ENCODE peak calls at places on chromosomes 4 and X, in six cellular contexts. One of them, this sample, is unnamed.

GRCh38 chrX:68757331-68757730 is 71.5 kb upstream of the EFNB1 start:
- DNase-seq in IMR-90: no peak
- DNase-seq in H9: no peak
- DNase-seq in mesendoderm: no peak
- DNase-seq in H1: no peak
- DNase-seq in mesenchymal stem cell: no peak
- DNase-seq in this sample: no peak

GRCh38 chr4:22237155-22237751 is 278.6 kb downstream of the ADGRA3 start:
- DNase-seq in IMR-90: peak; percentile 13
- DNase-seq in H9: peak; percentile 86
- DNase-seq in mesendoderm: peak; percentile 78
- DNase-seq in H1: peak; percentile 94
- DNase-seq in mesenchymal stem cell: no peak
- DNase-seq in this sample: no peak

GRCh38 chr4:133600008-133600407 is 450.9 kb downstream of the PCDH10 start:
- DNase-seq in IMR-90: no peak
- DNase-seq in H9: no peak
- DNase-seq in mesendoderm: no peak
- DNase-seq in H1: no peak
- DNase-seq in mesenchymal stem cell: no peak
- DNase-seq in this sample: no peak

GRCh38 chr4:61397174-61397573 is 197.0 kb downstream of the ADGRL3 start:
- DNase-seq in IMR-90: peak; percentile 1
- DNase-seq in H9: no peak
- DNase-seq in mesendoderm: no peak
- DNase-seq in H1: no peak
- DNase-seq in mesenchymal stem cell: peak; percentile 56
- DNase-seq in this sample: no peak

GRCh38 chrX:19183777-19184485 is 61.7 kb upstream of the ADGRG2 start:
- DNase-seq in IMR-90: no peak
- DNase-seq in H9: no peak
- DNase-seq in mesendoderm: no peak
- DNase-seq in H1: no peak
- DNase-seq in mesenchymal stem cell: no peak
- DNase-seq in this sample: no peak

GRCh38 chr4:105909699-105910340 is 14.5 kb downstream of the NPNT start:
- DNase-seq in IMR-90: peak; percentile 5
- DNase-seq in H9: no peak
- DNase-seq in mesendoderm: peak; percentile 79
- DNase-seq in H1: no peak
- DNase-seq in mesenchymal stem cell: no peak
- DNase-seq in this sample: no peak

GRCh38 chrX:100804780-100805179 is 15.4 kb upstream of the CSTF2 start:
- DNase-seq in IMR-90: no peak
- DNase-seq in H9: no peak
- DNase-seq in mesendoderm: peak; percentile 63
- DNase-seq in H1: no peak
- DNase-seq in mesenchymal stem cell: no peak
- DNase-seq in this sample: no peak

GRCh38 chr4:13921805-13922204 is 294.3 kb upstream of the BOD1L1 start:
- DNase-seq in IMR-90: peak; percentile 69
- DNase-seq in H9: no peak
- DNase-seq in mesendoderm: no peak
- DNase-seq in H1: no peak
- DNase-seq in mesenchymal stem cell: peak; percentile 62
- DNase-seq in this sample: no peak

GRCh38 chrX:97021680-97022079 is 138.0 kb downstream of the RPA4 start:
- DNase-seq in IMR-90: peak; percentile 49
- DNase-seq in H9: no peak
- DNase-seq in mesendoderm: no peak
- DNase-seq in H1: no peak
- DNase-seq in mesenchymal stem cell: peak; percentile 34
- DNase-seq in this sample: no peak

GRCh38 chrX:13215729-13216128 is 104.1 kb downstream of the ATXN3L start:
- DNase-seq in IMR-90: peak; percentile 70
- DNase-seq in H9: no peak
- DNase-seq in mesendoderm: no peak
- DNase-seq in H1: no peak
- DNase-seq in mesenchymal stem cell: no peak
- DNase-seq in this sample: no peak

GRCh38 chr4:146648384-146648783 is 9.7 kb downstream of the POU4F2 start:
- DNase-seq in IMR-90: no peak
- DNase-seq in H9: peak; percentile 55
- DNase-seq in mesendoderm: peak; percentile 51
- DNase-seq in H1: peak; percentile 62
- DNase-seq in mesenchymal stem cell: no peak
- DNase-seq in this sample: no peak

GRCh38 chrX:55057691-55058249 is 17.1 kb upstream of the PAGE2B start:
- DNase-seq in IMR-90: peak; percentile 28
- DNase-seq in H9: no peak
- DNase-seq in mesendoderm: peak; percentile 14
- DNase-seq in H1: peak; percentile 32
- DNase-seq in mesenchymal stem cell: peak; percentile 35
- DNase-seq in this sample: peak; percentile 1

DNA sequence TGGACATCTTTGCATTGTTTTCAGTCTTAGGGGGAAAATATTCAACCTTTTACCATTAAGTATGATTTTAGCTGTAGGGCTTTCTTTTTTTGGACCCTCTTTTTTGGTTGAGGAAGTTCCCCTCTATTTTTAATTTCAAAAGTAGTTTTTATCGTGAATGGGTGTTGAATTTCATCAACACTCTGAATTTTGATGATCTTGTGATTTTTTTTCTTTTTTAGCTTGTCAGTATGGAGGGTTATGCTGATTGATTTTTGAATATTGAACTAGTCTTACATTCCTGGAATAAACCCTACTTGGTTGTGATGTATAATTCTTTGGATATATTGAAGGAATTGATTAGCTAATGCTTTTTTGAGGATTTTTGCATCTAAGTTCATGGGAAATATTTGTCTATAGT is 1.7 kb downstream of the ZNF81 start:
- DNase-seq in IMR-90: no peak
- DNase-seq in H9: no peak
- DNase-seq in mesendoderm: no peak
- DNase-seq in H1: no peak
- DNase-seq in mesenchymal stem cell: no peak
- DNase-seq in this sample: no peak
- H2BK15ac ChIP-seq in IMR-90: no peak overlapping the region
- H2BK15ac ChIP-seq in H9: no peak overlapping the region
- H2BK15ac ChIP-seq in mesendoderm: no peak overlapping the region
- H2BK15ac ChIP-seq in H1: no peak overlapping the region
- H2BK15ac ChIP-seq in mesenchymal stem cell: no peak overlapping the region
- H2BK15ac ChIP-seq in this sample: no peak overlapping the region

DNA sequence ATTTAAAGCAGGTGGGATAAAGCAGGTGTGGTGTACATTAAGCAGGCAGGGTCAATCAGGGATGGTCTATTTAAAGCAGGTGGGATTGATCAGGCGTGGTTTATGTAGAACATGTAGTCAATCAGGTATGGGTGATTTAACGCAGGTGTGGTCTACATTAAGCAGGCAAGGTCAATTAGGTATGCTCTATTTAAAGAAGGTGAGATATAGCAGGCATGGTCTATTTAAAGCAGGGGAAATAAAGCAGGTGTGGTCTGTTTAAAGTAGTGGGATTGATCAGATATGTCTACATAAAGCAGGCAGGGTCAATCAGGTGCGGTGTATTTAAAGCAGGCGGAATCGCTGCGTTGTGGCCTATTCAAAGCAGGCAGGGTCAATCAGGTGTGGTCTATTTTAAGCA is 88.6 kb upstream of the MXRA5 start:
- DNase-seq in IMR-90: no peak
- DNase-seq in H9: no peak
- DNase-seq in mesendoderm: no peak
- DNase-seq in H1: no peak
- DNase-seq in mesenchymal stem cell: no peak
- DNase-seq in this sample: no peak
- H3K27ac ChIP-seq in IMR-90: no peak overlapping the region
- H3K27ac ChIP-seq in H9: no peak overlapping the region
- H3K27ac ChIP-seq in mesendoderm: no peak overlapping the region
- H3K27ac ChIP-seq in H1: no peak overlapping the region
- H3K27ac ChIP-seq in mesenchymal stem cell: no peak overlapping the region
- H3K27ac ChIP-seq in this sample: no peak overlapping the region

GRCh38 chr4:143344774-143345173 is 8.1 kb downstream of the GAB1 start:
- DNase-seq in IMR-90: no peak
- DNase-seq in H9: no peak
- DNase-seq in mesendoderm: no peak
- DNase-seq in H1: no peak
- DNase-seq in mesenchymal stem cell: no peak
- DNase-seq in this sample: no peak

GRCh38 chr4:143344011-143344410 is 7.3 kb downstream of the GAB1 start:
- DNase-seq in IMR-90: no peak
- DNase-seq in H9: no peak
- DNase-seq in mesendoderm: no peak
- DNase-seq in H1: no peak
- DNase-seq in mesenchymal stem cell: no peak
- DNase-seq in this sample: no peak

GRCh38 chr4:143348233-143349077 is 11.8 kb downstream of the GAB1 start:
- DNase-seq in IMR-90: no peak
- DNase-seq in H9: no peak
- DNase-seq in mesendoderm: no peak
- DNase-seq in H1: no peak
- DNase-seq in mesenchymal stem cell: no peak
- DNase-seq in this sample: no peak

GRCh38 chr4:143347495-143347894 is 10.8 kb downstream of the GAB1 start:
- DNase-seq in IMR-90: no peak
- DNase-seq in H9: no peak
- DNase-seq in mesendoderm: no peak
- DNase-seq in H1: no peak
- DNase-seq in mesenchymal stem cell: no peak
- DNase-seq in this sample: no peak

DNA sequence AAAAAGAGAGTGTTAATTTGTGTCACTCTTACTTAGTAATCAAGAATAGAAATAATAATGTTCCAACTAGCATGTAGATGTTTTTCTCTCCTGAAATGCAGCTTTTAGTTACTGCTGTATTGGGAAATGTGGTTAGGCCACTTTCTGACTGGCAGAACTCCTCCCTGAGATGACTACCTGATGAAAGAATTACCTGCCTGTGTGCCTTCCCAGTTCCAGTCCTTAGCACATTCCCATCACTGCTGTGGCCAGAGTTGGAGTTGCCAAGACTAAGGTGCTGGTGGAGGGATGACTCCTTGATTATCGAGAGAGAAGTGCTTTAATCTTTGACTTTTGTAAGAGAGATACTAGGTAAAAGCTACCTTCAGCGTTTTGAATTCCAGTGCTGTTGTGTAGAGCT is 9.5 kb downstream of the GAB1 start:
- DNase-seq in IMR-90: no peak
- DNase-seq in H9: no peak
- DNase-seq in mesendoderm: peak; percentile 91
- DNase-seq in H1: no peak
- DNase-seq in mesenchymal stem cell: no peak
- DNase-seq in this sample: no peak
- H3K4me1 ChIP-seq in IMR-90: peaks cover 14% of the 10 kb centered on the region
- H3K4me1 ChIP-seq in H9: peaks cover 6% of the 10 kb centered on the region
- H3K4me1 ChIP-seq in mesendoderm: peaks cover 2% of the 10 kb centered on the region
- H3K4me1 ChIP-seq in H1: peaks cover 2% of the 10 kb centered on the region
- H3K4me1 ChIP-seq in mesenchymal stem cell: peaks cover 3% of the 10 kb centered on the region
- H3K4me1 ChIP-seq in this sample: peaks cover 4% of the 10 kb centered on the region

GRCh38 chrX:138708268-138708667 is 3.2 kb downstream of the FGF13 start:
- DNase-seq in IMR-90: no peak
- DNase-seq in H9: no peak
- DNase-seq in mesendoderm: no peak
- DNase-seq in H1: no peak
- DNase-seq in mesenchymal stem cell: no peak
- DNase-seq in this sample: no peak

GRCh38 chrX:138709886-138710285 is 1.6 kb downstream of the FGF13 start:
- DNase-seq in IMR-90: no peak
- DNase-seq in H9: no peak
- DNase-seq in mesendoderm: peak; percentile 25
- DNase-seq in H1: no peak
- DNase-seq in mesenchymal stem cell: no peak
- DNase-seq in this sample: peak; percentile 2

DNA sequence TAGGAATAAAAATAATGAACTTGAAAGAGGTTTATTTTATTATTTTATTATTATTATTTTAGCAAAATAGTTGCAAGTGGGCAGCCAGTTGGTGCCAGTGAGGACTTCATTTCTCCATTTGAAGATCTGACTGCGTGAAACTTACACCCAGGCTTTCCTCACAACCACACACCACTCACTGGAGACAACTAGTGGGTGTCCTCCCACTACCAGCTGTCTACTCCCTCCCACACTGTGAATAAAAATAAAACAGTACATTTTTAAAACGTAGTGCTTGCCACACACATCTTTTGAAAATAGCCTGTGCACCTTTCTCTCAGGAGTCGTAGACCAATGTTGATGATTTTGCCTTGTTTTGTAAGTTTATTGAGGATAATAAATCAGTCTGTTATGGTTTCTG is 7.4 kb downstream of the FGF13 start:
- DNase-seq in IMR-90: no peak
- DNase-seq in H9: no peak
- DNase-seq in mesendoderm: no peak
- DNase-seq in H1: no peak
- DNase-seq in mesenchymal stem cell: no peak
- DNase-seq in this sample: no peak
- H2BK15ac ChIP-seq in IMR-90: no peak overlapping the region
- H2BK15ac ChIP-seq in H9: no peak overlapping the region
- H2BK15ac ChIP-seq in mesendoderm: no peak overlapping the region
- H2BK15ac ChIP-seq in H1: no peak overlapping the region
- H2BK15ac ChIP-seq in mesenchymal stem cell: no peak overlapping the region
- H2BK15ac ChIP-seq in this sample: no peak overlapping the region

GRCh38 chrX:153969904-153970397 is 1.7 kb downstream of the HCFC1 start:
- DNase-seq in IMR-90: peak; percentile 23
- DNase-seq in H9: no peak
- DNase-seq in mesendoderm: no peak
- DNase-seq in H1: no peak
- DNase-seq in mesenchymal stem cell: peak; percentile 53
- DNase-seq in this sample: no peak
- H3K27ac ChIP-seq in IMR-90: peak overlapping the region; percentile 100
- H3K27ac ChIP-seq in H9: no peak overlapping the region
- H3K27ac ChIP-seq in mesendoderm: peak overlapping the region; percentile 36
- H3K27ac ChIP-seq in H1: no peak overlapping the region
- H3K27ac ChIP-seq in mesenchymal stem cell: peak overlapping the region; percentile 82
- H3K27ac ChIP-seq in this sample: peak overlapping the region; percentile 70

GRCh38 chr4:40189997-40190396 is 6.8 kb upstream of the RHOH start:
- DNase-seq in IMR-90: peak; percentile 11
- DNase-seq in H9: no peak
- DNase-seq in mesendoderm: no peak
- DNase-seq in H1: no peak
- DNase-seq in mesenchymal stem cell: peak; percentile 17
- DNase-seq in this sample: no peak
- H3K4me1 ChIP-seq in IMR-90: peaks cover 2% of the 10 kb centered on the region
- H3K4me1 ChIP-seq in H9: peaks cover 2% of the 10 kb centered on the region
- H3K4me1 ChIP-seq in mesendoderm: peaks cover 5% of the 10 kb centered on the region
- H3K4me1 ChIP-seq in H1: peaks cover 17% of the 10 kb centered on the region
- H3K4me1 ChIP-seq in mesenchymal stem cell: peaks cover 9% of the 10 kb centered on the region
- H3K4me1 ChIP-seq in this sample: peaks cover 10% of the 10 kb centered on the region

GRCh38 chrX:111199505-111199904 is 70.8 kb downstream of the CAPN6 start:
- DNase-seq in IMR-90: no peak
- DNase-seq in H9: no peak
- DNase-seq in mesendoderm: no peak
- DNase-seq in H1: no peak
- DNase-seq in mesenchymal stem cell: no peak
- DNase-seq in this sample: no peak
- H2BK15ac ChIP-seq in IMR-90: no peak overlapping the region
- H2BK15ac ChIP-seq in H9: no peak overlapping the region
- H2BK15ac ChIP-seq in mesendoderm: no peak overlapping the region
- H2BK15ac ChIP-seq in H1: no peak overlapping the region
- H2BK15ac ChIP-seq in mesenchymal stem cell: no peak overlapping the region
- H2BK15ac ChIP-seq in this sample: no peak overlapping the region